ENCODE peak calls at places on chromosomes 16 and 17, in six cellular contexts. P, C, N, F, D and X are unnamed samples.

GRCh38 chr16:78915916-78916315 is 684.6 kb downstream of the MAF start:
- DNase-seq in F (no peak), C (no peak), P (no peak), D (no peak), N (no peak), X (no peak)

GRCh38 chr16:24852281-24852721 is 6.5 kb downstream of the SLC5A11 start:
- DNase-seq in N (no peak), C (no peak), F (no peak), D (no peak), P (no peak), X (no peak)

GRCh38 chr16:24624102-24624501 is 84.7 kb downstream of the RBBP6 start:
- DNase-seq in F (no peak), P (no peak), N (no peak), C (no peak), D (no peak), X (no peak)

GRCh38 chr17:1617620-1618174 is 10.9 kb downstream of the SLC43A2 start:
- DNase-seq in D (no peak), P (no peak), F (no peak), C (peak), N (peak), X (no peak)

GRCh38 chr17:70447588-70447987 is 278.3 kb downstream of the KCNJ2 start:
- DNase-seq in C (no peak), P (peak), N (no peak), F (no peak), D (no peak), X (no peak)

GRCh38 chr17:56676807-56677206 is 83.3 kb downstream of the NOG start:
- DNase-seq in C (no peak), F (no peak), P (no peak), N (peak), D (no peak), X (no peak)

GRCh38 chr17:2213291-2213960 is 90.2 kb downstream of the SMG6 start:
- DNase-seq in C (no peak), N (peak), D (peak), F (no peak), P (no peak), X (no peak)

GRCh38 chr16:87138868-87139267 is 178.3 kb downstream of the C16orf95 start:
- DNase-seq in F (no peak), C (no peak), D (no peak), N (no peak), P (no peak), X (no peak)

GRCh38 chr17:82734987-82735866 is at the start of gene FN3K:
- DNase-seq in P (peak), D (peak), F (no peak), N (peak), C (no peak), X (peak)

GRCh38 chr16:79593074-79593531 is 7.4 kb downstream of the MAF start:
- DNase-seq in F (no peak), P (no peak), D (peak), N (no peak), C (no peak), X (no peak)

GRCh38 chr16:88817785-88818609 is 6.3 kb upstream of the APRT start:
- DNase-seq in P (no peak), C (no peak), N (no peak), F (no peak), D (no peak), X (no peak)

GRCh38 chr16:77191259-77191969 is 424 bp downstream of the MON1B start:
- DNase-seq in N (peak), F (no peak), D (no peak), C (no peak), P (no peak), X (no peak)

GRCh38 chr17:64234961-64235360 is 28.1 kb downstream of the TEX2 start:
- DNase-seq in C (no peak), F (no peak), P (no peak), D (no peak), N (no peak), X (no peak)

GRCh38 chr17:67557921-67558320 is 159.8 kb upstream of the NOL11 start:
- DNase-seq in P (no peak), N (peak), D (no peak), F (no peak), C (no peak), X (no peak)

GRCh38 chr16:65601781-65602180 is 479.9 kb upstream of the CDH11 start:
- DNase-seq in P (no peak), C (no peak), D (no peak), F (no peak), N (no peak), X (no peak)

GRCh38 chr17:76405967-76406647 is 21.7 kb downstream of the SPHK1 start:
- DNase-seq in C (no peak), P (no peak), F (no peak), N (peak), D (no peak), X (no peak)

GRCh38 chr17:2963332-2964027 is 99.9 kb downstream of the OR1D5 start:
- DNase-seq in N (no peak), F (no peak), P (no peak), D (no peak), C (no peak), X (no peak)

GRCh38 chr17:1031711-1032110 is 34.8 kb downstream of the TIMM22 start:
- DNase-seq in F (no peak), D (peak), N (peak), C (no peak), P (no peak), X (no peak)

GRCh38 chr16:2243781-2244180 is 7.5 kb downstream of the DNASE1L2 start:
- DNase-seq in P (no peak), F (no peak), D (no peak), C (no peak), N (no peak), X (no peak)

GRCh38 chr17:73427198-73427597 is 115.4 kb upstream of the CDC42EP4 start:
- DNase-seq in C (no peak), D (no peak), F (no peak), N (no peak), P (no peak), X (no peak)

GRCh38 chr16:82672676-82673075 is 45.9 kb downstream of the CDH13 start:
- DNase-seq in N (no peak), C (no peak), D (no peak), F (no peak), P (no peak), X (no peak)

GRCh38 chr17:622356-622755 is 92.3 kb downstream of the VPS53 start:
- DNase-seq in D (no peak), P (peak), F (no peak), N (peak), C (peak), X (no peak)

GRCh38 chr16:58235663-58236062 is 37.8 kb upstream of the CSNK2A2 start:
- DNase-seq in D (no peak), N (no peak), F (no peak), C (no peak), P (no peak), X (no peak)